ENCODE peak calls at places on chromosome 5, in seven cellular contexts. C is Ammon's horn; D is stimulated activated CD4-positive, alpha-beta T cell treated with anti-CD3 and anti-CD28 coated beads, Interleukin-4, amount 100 ng/mL, for 48 hours; H is NCI-H1436; Q is NCI-H2107; Y is caudate nucleus; T is adipocyte. U is an unnamed sample.

GRCh38 chr5:52878671-52879070 is 91.0 kb downstream of the ITGA1 start:
- DNase-seq in C (no peak), D (no peak), H (no peak), Q (no peak), Y (no peak), T (no peak), U (peak)

GRCh38 chr5:10632110-10632903 is 68.4 kb downstream of the ANKRD33B start:
- DNase-seq in C (no peak), D (peak), H (no peak), Q (no peak), Y (no peak), T (no peak), U (no peak)

GRCh38 chr5:164277720-164278119 is 772.3 kb downstream of the MAT2B start:
- DNase-seq in C (no peak), D (no peak), H (no peak), Q (no peak), Y (no peak), T (no peak), U (no peak)

GRCh38 chr5:79935992-79936643 is 54.9 kb downstream of the MTX3 start:
- DNase-seq in C (no peak), D (no peak), H (no peak), Q (no peak), Y (no peak), T (peak), U (no peak)

GRCh38 chr5:147913786-147914185 is 7.4 kb upstream of the C5orf46 start:
- DNase-seq in C (no peak), D (no peak), H (no peak), Q (no peak), Y (no peak), T (no peak), U (no peak)

GRCh38 chr5:36073595-36074216 is 7.0 kb upstream of the UGT3A2 start:
- DNase-seq in C (no peak), D (no peak), H (peak), Q (peak), Y (no peak), T (no peak), U (peak)

GRCh38 chr5:45057564-45057963 is 248.8 kb downstream of the MRPS30 start:
- DNase-seq in C (no peak), D (no peak), H (no peak), Q (no peak), Y (no peak), T (no peak), U (no peak)

GRCh38 chr5:170173227-170173626 is 59.6 kb upstream of the C5orf58 start:
- DNase-seq in C (no peak), D (no peak), H (no peak), Q (no peak), Y (no peak), T (peak), U (no peak)

GRCh38 chr5:175681045-175681974 is 23.4 kb downstream of the HRH2 start:
- DNase-seq in C (no peak), D (no peak), H (no peak), Q (no peak), Y (no peak), T (no peak), U (no peak)

GRCh38 chr5:109413463-109413862 is 3.7 kb upstream of the PJA2 start:
- DNase-seq in C (peak), D (no peak), H (no peak), Q (no peak), Y (no peak), T (peak), U (peak)

GRCh38 chr5:137657073-137657472 is 78.8 kb downstream of the KLHL3 start:
- DNase-seq in C (no peak), D (no peak), H (no peak), Q (no peak), Y (no peak), T (no peak), U (no peak)

GRCh38 chr5:113581388-113581787 is 67.9 kb downstream of the YTHDC2 start:
- DNase-seq in C (no peak), D (no peak), H (no peak), Q (no peak), Y (no peak), T (no peak), U (peak)

GRCh38 chr5:103847060-103847459 is 284.5 kb upstream of the NUDT12 start:
- DNase-seq in C (no peak), D (no peak), H (no peak), Q (no peak), Y (no peak), T (no peak), U (no peak)

GRCh38 chr5:179163236-179164155 is 103.3 kb downstream of the ZNF354C start:
- DNase-seq in C (no peak), D (no peak), H (no peak), Q (no peak), Y (no peak), T (no peak), U (no peak)

GRCh38 chr5:116359575-116359974 is 215.0 kb downstream of the SEMA6A start:
- DNase-seq in C (no peak), D (no peak), H (no peak), Q (no peak), Y (no peak), T (no peak), U (no peak)

GRCh38 chr5:140043508-140043872 is 391 bp upstream of the NRG2 start:
- DNase-seq in C (no peak), D (no peak), H (no peak), Q (no peak), Y (no peak), T (peak), U (peak)

GRCh38 chr5:98753507-98753906 is 20.0 kb upstream of the RGMB start:
- DNase-seq in C (no peak), D (no peak), H (no peak), Q (no peak), Y (no peak), T (no peak), U (no peak)

GRCh38 chr5:91407204-91407603 is 24.1 kb upstream of the ARRDC3 start:
- DNase-seq in C (no peak), D (no peak), H (no peak), Q (no peak), Y (no peak), T (no peak), U (no peak)

GRCh38 chr5:72248352-72249032 is 71.5 kb downstream of the MRPS27 start:
- DNase-seq in C (peak), D (no peak), H (no peak), Q (no peak), Y (no peak), T (peak), U (peak)

GRCh38 chr5:77008413-77008812 is 21.8 kb upstream of the AGGF1 start:
- DNase-seq in C (no peak), D (no peak), H (no peak), Q (no peak), Y (no peak), T (no peak), U (no peak)

GRCh38 chr5:13831236-13831810 is 113.2 kb downstream of the DNAH5 start:
- DNase-seq in C (no peak), D (no peak), H (no peak), Q (no peak), Y (no peak), T (no peak), U (peak)

GRCh38 chr5:155906046-155906445 is 420.9 kb upstream of the SGCD start:
- DNase-seq in C (peak), D (no peak), H (no peak), Q (no peak), Y (no peak), T (no peak), U (no peak)

GRCh38 chr5:76528547-76529334 is 94.5 kb downstream of the F2RL2 start:
- DNase-seq in C (no peak), D (no peak), H (no peak), Q (no peak), Y (no peak), T (no peak), U (no peak)

GRCh38 chr5:10111575-10111974 is 138.1 kb downstream of the ATPSCKMT start:
- DNase-seq in C (peak), D (no peak), H (no peak), Q (no peak), Y (no peak), T (peak), U (peak)

GRCh38 chr5:68224561-68225187 is 9.1 kb downstream of the PIK3R1 start:
- DNase-seq in C (no peak), D (no peak), H (no peak), Q (no peak), Y (no peak), T (peak), U (no peak)

GRCh38 chr5:174799146-174799545 is 74.8 kb downstream of the MSX2 start:
- DNase-seq in C (no peak), D (no peak), H (no peak), Q (no peak), Y (no peak), T (peak), U (no peak)

GRCh38 chr5:114361724-114362196 is at the start of gene KCNN2:
- DNase-seq in C (peak), D (no peak), H (no peak), Q (peak), Y (no peak), T (peak), U (peak)

U was measured in NCI-H1105 treated with DMSO at 0.1 percent for 48 hours.